ENCODE peak calls at places on chromosome 3, in five cellular contexts. W is T-helper 9 cell, Y is body of pancreas, S is bronchial epithelial cell, G is iPS DF 19.7. A is an unnamed sample.

GRCh38 chr3:37935756-37936666 is 54.6 kb upstream of the VILL start:
- DNase-seq in W (no peak), Y (peak), S (peak), G (peak), A (no peak)

GRCh38 chr3:127088511-127089430 is 104.2 kb upstream of the PRR23E start:
- DNase-seq in W (no peak), Y (no peak), S (no peak), G (no peak), A (peak)

GRCh38 chr3:197212290-197212689 is 86.1 kb downstream of the DLG1 start:
- DNase-seq in W (no peak), Y (no peak), S (no peak), G (peak), A (no peak)

GRCh38 chr3:159077860-159078259 is 276.0 kb downstream of the MFSD1 start:
- DNase-seq in W (no peak), Y (no peak), S (peak), G (no peak), A (no peak)

GRCh38 chr3:26236511-26236910 is 386.1 kb upstream of the LRRC3B start:
- DNase-seq in W (no peak), Y (no peak), S (no peak), G (no peak), A (peak)

GRCh38 chr3:174957581-174958001 is 98.5 kb downstream of the NAALADL2 start:
- DNase-seq in W (no peak), Y (no peak), S (peak), G (no peak), A (no peak)

GRCh38 chr3:176848431-176849214 is 348.7 kb downstream of the TBL1XR1 start:
- DNase-seq in W (no peak), Y (no peak), S (peak), G (no peak), A (peak)

GRCh38 chr3:110814170-110815007 is 257.2 kb upstream of the NECTIN3 start:
- DNase-seq in W (no peak), Y (no peak), S (peak), G (no peak), A (no peak)

GRCh38 chr3:149936812-149937230 is 33.9 kb downstream of the PFN2 start:
- DNase-seq in W (peak), Y (peak), S (peak), G (peak), A (peak)

GRCh38 chr3:146374146-146374545 is 95.2 kb downstream of the PLSCR2 start:
- DNase-seq in W (no peak), Y (no peak), S (peak), G (no peak), A (no peak)

GRCh38 chr3:194481525-194482195 is 5.1 kb downstream of the ATP13A3 start:
- DNase-seq in W (no peak), Y (no peak), S (no peak), G (no peak), A (no peak)

GRCh38 chr3:180855956-180856355 is 56.5 kb upstream of the FXR1 start:
- DNase-seq in W (no peak), Y (no peak), S (no peak), G (no peak), A (no peak)

GRCh38 chr3:187783098-187783497 is 37.8 kb upstream of the BCL6 start:
- DNase-seq in W (no peak), Y (no peak), S (peak), G (no peak), A (no peak)

GRCh38 chr3:123749716-123750115 is 134.4 kb downstream of the MYLK start:
- DNase-seq in W (no peak), Y (no peak), S (peak), G (no peak), A (no peak)

GRCh38 chr3:146322216-146322615 is 71.3 kb upstream of the PLSCR4 start:
- DNase-seq in W (no peak), Y (no peak), S (no peak), G (no peak), A (no peak)

GRCh38 chr3:192652731-192653130 is 74.6 kb downstream of the FGF12 start:
- DNase-seq in W (no peak), Y (no peak), S (peak), G (peak), A (no peak)

GRCh38 chr3:111338059-111338698 is 203.8 kb upstream of the CD96 start:
- DNase-seq in W (peak), Y (peak), S (peak), G (peak), A (peak)

GRCh38 chr3:64329037-64329436 is 103.8 kb upstream of the PRICKLE2 start:
- DNase-seq in W (no peak), Y (no peak), S (peak), G (no peak), A (no peak)

GRCh38 chr3:190038050-190038631 is 82.6 kb downstream of the P3H2 start:
- DNase-seq in W (no peak), Y (no peak), S (peak), G (no peak), A (peak)

GRCh38 chr3:42683875-42684593 is 1.3 kb upstream of the KLHL40 start:
- DNase-seq in W (no peak), Y (peak), S (peak), G (no peak), A (peak)

GRCh38 chr3:170410428-170411029 is 8.1 kb upstream of the CLDN11 start:
- DNase-seq in W (no peak), Y (no peak), S (peak), G (no peak), A (no peak)

GRCh38 chr3:72728958-72729467 is 119.2 kb downstream of the SHQ1 start:
- DNase-seq in W (no peak), Y (no peak), S (peak), G (no peak), A (no peak)

GRCh38 chr3:143121240-143122088 is 1.9 kb downstream of the CHST2 start:
- DNase-seq in W (peak), Y (no peak), S (no peak), G (no peak), A (peak)

GRCh38 chr3:50436063-50436674 is 67.3 kb downstream of the CACNA2D2 start:
- DNase-seq in W (peak), Y (peak), S (peak), G (no peak), A (peak)